ENCODE peak calls at places on chromosomes 5 and 9, in eight cellular contexts. Q is EL, C is right lobe of liver, B is activated gamma-delta T cell treated with Interleukin-2 at 50 U/mL for 16 hours, L is immature natural killer cell, K is BE2C, X is NCI-H446 treated with DMSO at 0.1 percent for 48 hours, M is T-helper 2 cell. N is an unnamed sample.

GRCh38 chr9:71285191-71285656 is 163.8 kb upstream of the TRPM3 start:
- DNase-seq in K (peak), Q (peak), L (peak), X (no peak), C (peak), B (peak), M (peak), N (peak)

GRCh38 chr5:107673106-107673367 is 2.3 kb upstream of the EFNA5 start:
- DNase-seq in B (no peak), K (no peak), L (peak), X (no peak), Q (no peak), M (peak), C (no peak), N (no peak)

GRCh38 chr9:24245988-24246387 is 299.7 kb downstream of the IZUMO3 start:
- DNase-seq in C (no peak), M (no peak), Q (no peak), K (no peak), L (no peak), B (no peak), X (peak), N (no peak)

GRCh38 chr5:164824671-164825070 is 1319.3 kb downstream of the MAT2B start:
- DNase-seq in Q (no peak), B (no peak), L (no peak), M (no peak), C (no peak), X (no peak), K (no peak), N (no peak)

GRCh38 chr5:141051526-141051876 is 327 bp downstream of the PCDHB1 start:
- DNase-seq in M (no peak), C (no peak), X (no peak), B (no peak), Q (no peak), L (no peak), K (no peak), N (no peak)

GRCh38 chr9:134221273-134222017 is 57.1 kb upstream of the RNU6ATAC start:
- DNase-seq in L (no peak), B (no peak), X (no peak), M (no peak), C (peak), K (no peak), Q (no peak), N (peak)

GRCh38 chr5:96509313-96509712 is 76.3 kb upstream of the PCSK1 start:
- DNase-seq in C (no peak), X (no peak), K (no peak), B (no peak), M (no peak), L (no peak), Q (peak), N (no peak)

GRCh38 chr5:78899922-78900362 is 85.2 kb downstream of the ARSB start:
- DNase-seq in L (no peak), M (peak), B (no peak), X (no peak), C (peak), K (peak), Q (peak), N (peak)

GRCh38 chr9:22102347-22103053 is 93.4 kb upstream of the CDKN2B start:
- DNase-seq in B (no peak), M (no peak), C (no peak), X (no peak), Q (no peak), K (no peak), L (no peak), N (peak)

GRCh38 chr5:181259974-181260719 is 796 bp downstream of the TRIM52 start:
- DNase-seq in C (no peak), L (no peak), Q (no peak), X (no peak), K (no peak), B (no peak), M (no peak), N (no peak)

GRCh38 chr5:90709323-90710148 is 150.9 kb downstream of the ADGRV1 start:
- DNase-seq in M (no peak), Q (peak), B (no peak), L (no peak), X (peak), C (peak), K (peak), N (peak)

GRCh38 chr9:76374702-76375543 is 19.3 kb downstream of the RFK start:
- DNase-seq in X (no peak), M (no peak), C (peak), Q (peak), B (no peak), L (no peak), K (no peak), N (peak)

GRCh38 chr5:144086295-144086694 is 84.2 kb downstream of the YIPF5 start:
- DNase-seq in Q (no peak), X (no peak), M (no peak), L (no peak), C (no peak), K (no peak), B (no peak), N (no peak)

GRCh38 chr5:119207105-119207504 is 136.2 kb downstream of the DMXL1 start:
- DNase-seq in B (no peak), X (no peak), K (no peak), Q (no peak), L (no peak), M (no peak), C (no peak), N (no peak)

GRCh38 chr5:149257875-149258705 is 13.6 kb upstream of the AFAP1L1 start:
- DNase-seq in K (no peak), M (no peak), Q (peak), L (no peak), B (no peak), C (no peak), X (no peak), N (no peak)

GRCh38 chr9:86099695-86100364 is 472 bp upstream of the GOLM1 start:
- DNase-seq in X (no peak), C (no peak), L (peak), B (no peak), Q (peak), M (peak), K (no peak), N (peak)

GRCh38 chr9:89278997-89279739 is 31.8 kb upstream of the CKS2 start:
- DNase-seq in K (peak), B (no peak), L (peak), X (peak), M (peak), C (no peak), Q (peak), N (peak)

N was measured in small intestine.